ENCODE peak calls at places on chromosomes 13 and 19, in five cellular contexts. Z is PC-9, X is H1, G is progenitor cell of endocrine pancreas, O is nephron progenitor cell. T is an unnamed sample.

GRCh38 chr13:97880298-97880675 is 73.2 kb upstream of the IPO5 start:
- DNase-seq in Z (no peak), X (no peak), G (no peak), O (no peak), T (no peak)

GRCh38 chr13:30204564-30204963 is 102.8 kb downstream of the KATNAL1 start:
- DNase-seq in Z (no peak), X (no peak), G (no peak), O (no peak), T (no peak)

GRCh38 chr13:110454227-110454859 is 107.2 kb downstream of the RAB20 start:
- DNase-seq in Z (no peak), X (no peak), G (no peak), O (no peak), T (no peak)

GRCh38 chr13:97109256-97109655 is 112.9 kb upstream of the MBNL2 start:
- DNase-seq in Z (no peak), X (no peak), G (no peak), O (no peak), T (no peak)

GRCh38 chr19:18723871-18724377 is 40.4 kb downstream of the CRTC1 start:
- DNase-seq in Z (no peak), X (no peak), G (no peak), O (no peak), T (no peak)

GRCh38 chr19:3450796-3451411 is 29.4 kb downstream of the SMIM24 start:
- DNase-seq in Z (peak), X (no peak), G (no peak), O (no peak), T (no peak)

GRCh38 chr13:73334459-73334858 is 275.7 kb downstream of the KLF5 start:
- DNase-seq in Z (no peak), X (no peak), G (no peak), O (no peak), T (no peak)

GRCh38 chr13:88622362-88622973 is 951.3 kb downstream of the SLITRK5 start:
- DNase-seq in Z (no peak), X (no peak), G (no peak), O (no peak), T (no peak)

GRCh38 chr13:94056362-94056990 is 423.0 kb downstream of the DCT start:
- DNase-seq in Z (no peak), X (no peak), G (no peak), O (no peak), T (no peak)

GRCh38 chr19:38513762-38514167 is 80.3 kb downstream of the RYR1 start:
- DNase-seq in Z (no peak), X (no peak), G (no peak), O (no peak), T (no peak)

GRCh38 chr13:31204592-31204991 is 4.8 kb downstream of the B3GLCT start:
- DNase-seq in Z (no peak), X (peak), G (no peak), O (no peak), T (no peak)

GRCh38 chr19:6252066-6252465 is 27.7 kb downstream of the MLLT1 start:
- DNase-seq in Z (no peak), X (no peak), G (no peak), O (no peak), T (no peak)

T was measured in activated CD4-positive, alpha-beta T cell treated with anti-CD3 and anti-CD28 coated beads, Interleukin-2, amount 50 U/mL, for 1 hour.